ENCODE peak calls at places on chromosomes 12 and 14, in four cellular contexts. One of them, this sample, is unnamed.
A peak's percentile ranks its signal among the peaks of the same experiment; 100 is the strongest.

GRCh38 chr12:90543841-90544240 is 411.1 kb downstream of the CCER1 start:
- DNase-seq in transverse colon: no peak
- DNase-seq in CD8-positive, alpha-beta T cell: no peak
- DNase-seq in heart right ventricle: no peak
- DNase-seq in this sample: no peak

GRCh38 chr14:34835312-34835711 is 39.8 kb downstream of the BAZ1A start:
- DNase-seq in transverse colon: no peak
- DNase-seq in CD8-positive, alpha-beta T cell: no peak
- DNase-seq in heart right ventricle: no peak
- DNase-seq in this sample: no peak

GRCh38 chr12:389138-390096 is at the start of gene KDM5A:
- DNase-seq in transverse colon: peak; percentile 94
- DNase-seq in CD8-positive, alpha-beta T cell: peak; percentile 78
- DNase-seq in heart right ventricle: peak; percentile 87
- DNase-seq in this sample: peak; percentile 88

GRCh38 chr14:46574236-46574970 is 77.2 kb downstream of the RPL10L start:
- DNase-seq in transverse colon: no peak
- DNase-seq in CD8-positive, alpha-beta T cell: no peak
- DNase-seq in heart right ventricle: no peak
- DNase-seq in this sample: no peak

GRCh38 chr14:22839159-22839779 is 2.9 kb downstream of the MMP14 start:
- DNase-seq in transverse colon: peak; percentile 29
- DNase-seq in CD8-positive, alpha-beta T cell: no peak
- DNase-seq in heart right ventricle: no peak
- DNase-seq in this sample: no peak

GRCh38 chr14:54627718-54628345 is 60.9 kb downstream of the SAMD4A start:
- DNase-seq in transverse colon: no peak
- DNase-seq in CD8-positive, alpha-beta T cell: no peak
- DNase-seq in heart right ventricle: peak; percentile 33
- DNase-seq in this sample: peak; percentile 22

GRCh38 chr14:59146941-59147470 is 41.5 kb upstream of the DAAM1 start:
- DNase-seq in transverse colon: no peak
- DNase-seq in CD8-positive, alpha-beta T cell: no peak
- DNase-seq in heart right ventricle: no peak
- DNase-seq in this sample: no peak

GRCh38 chr14:36773136-36773540 is 111.5 kb downstream of the PAX9 start:
- DNase-seq in transverse colon: no peak
- DNase-seq in CD8-positive, alpha-beta T cell: no peak
- DNase-seq in heart right ventricle: no peak
- DNase-seq in this sample: no peak

GRCh38 chr12:61546296-61546695 is 713.9 kb upstream of the USP15 start:
- DNase-seq in transverse colon: no peak
- DNase-seq in CD8-positive, alpha-beta T cell: no peak
- DNase-seq in heart right ventricle: no peak
- DNase-seq in this sample: no peak

GRCh38 chr12:115452751-115453281 is 768.8 kb upstream of the TBX3 start:
- DNase-seq in transverse colon: no peak
- DNase-seq in CD8-positive, alpha-beta T cell: no peak
- DNase-seq in heart right ventricle: no peak
- DNase-seq in this sample: no peak

GRCh38 chr14:63192085-63192484 is 12.2 kb upstream of the RHOJ start:
- DNase-seq in transverse colon: no peak
- DNase-seq in CD8-positive, alpha-beta T cell: no peak
- DNase-seq in heart right ventricle: no peak
- DNase-seq in this sample: no peak

GRCh38 chr12:48132826-48133225 is 13.7 kb downstream of the PFKM start:
- DNase-seq in transverse colon: no peak
- DNase-seq in CD8-positive, alpha-beta T cell: no peak
- DNase-seq in heart right ventricle: no peak
- DNase-seq in this sample: no peak

GRCh38 chr12:111248981-111249380 is 119.9 kb downstream of the PHETA1 start:
- DNase-seq in transverse colon: no peak
- DNase-seq in CD8-positive, alpha-beta T cell: no peak
- DNase-seq in heart right ventricle: no peak
- DNase-seq in this sample: no peak

GRCh38 chr12:89101440-89101839 is 250.9 kb downstream of the DUSP6 start:
- DNase-seq in transverse colon: no peak
- DNase-seq in CD8-positive, alpha-beta T cell: no peak
- DNase-seq in heart right ventricle: no peak
- DNase-seq in this sample: no peak

GRCh38 chr12:92608418-92609091 is 94.2 kb upstream of the PLEKHG7 start:
- DNase-seq in transverse colon: no peak
- DNase-seq in CD8-positive, alpha-beta T cell: no peak
- DNase-seq in heart right ventricle: no peak
- DNase-seq in this sample: no peak
- TF ChIP-seq CTCF in transverse colon: no peak
- TF ChIP-seq CTCF in CD8-positive, alpha-beta T cell: no peak
- TF ChIP-seq CTCF in heart right ventricle: peak; percentile 50
- TF ChIP-seq CTCF in this sample: peak; percentile 63

DNA sequence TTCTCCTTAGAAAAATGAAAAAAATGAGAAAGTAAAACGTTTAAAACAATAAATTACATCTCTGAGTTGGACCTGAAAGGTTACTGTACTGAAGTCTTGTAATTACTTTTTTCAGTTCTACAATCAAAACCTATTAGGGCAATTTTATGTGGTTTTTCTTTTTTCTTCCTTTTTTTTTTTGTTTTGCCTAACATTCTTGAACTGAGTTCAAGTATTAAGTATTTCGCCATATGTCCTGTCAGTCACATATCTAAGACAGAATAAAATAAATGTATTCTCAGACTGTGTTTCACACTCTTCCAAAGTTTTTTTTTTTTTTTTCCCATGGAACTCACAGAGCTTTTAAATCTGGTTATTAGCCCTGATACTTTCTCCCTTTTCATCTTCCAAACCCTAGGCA is 172.0 kb downstream of the BCAT1 start:
- DNase-seq in transverse colon: no peak
- DNase-seq in CD8-positive, alpha-beta T cell: no peak
- DNase-seq in heart right ventricle: no peak
- DNase-seq in this sample: no peak
- TF ChIP-seq CTCF in transverse colon: no peak
- TF ChIP-seq CTCF in CD8-positive, alpha-beta T cell: no peak
- TF ChIP-seq CTCF in heart right ventricle: no peak
- TF ChIP-seq CTCF in this sample: no peak

GRCh38 chr12:67807808-67808207 is 159.3 kb downstream of the DYRK2 start:
- DNase-seq in transverse colon: no peak
- DNase-seq in CD8-positive, alpha-beta T cell: no peak
- DNase-seq in heart right ventricle: no peak
- DNase-seq in this sample: no peak
- TF ChIP-seq CTCF in transverse colon: no peak
- TF ChIP-seq CTCF in CD8-positive, alpha-beta T cell: no peak
- TF ChIP-seq CTCF in heart right ventricle: no peak
- TF ChIP-seq CTCF in this sample: no peak

GRCh38 chr14:31510222-31510621 is 22.4 kb upstream of the GPR33 start:
- DNase-seq in transverse colon: no peak
- DNase-seq in CD8-positive, alpha-beta T cell: no peak
- DNase-seq in heart right ventricle: no peak
- DNase-seq in this sample: no peak
- TF ChIP-seq CTCF in transverse colon: peak; percentile 68
- TF ChIP-seq CTCF in CD8-positive, alpha-beta T cell: peak; percentile 77
- TF ChIP-seq CTCF in heart right ventricle: peak; percentile 72
- TF ChIP-seq CTCF in this sample: peak; percentile 86

DNA sequence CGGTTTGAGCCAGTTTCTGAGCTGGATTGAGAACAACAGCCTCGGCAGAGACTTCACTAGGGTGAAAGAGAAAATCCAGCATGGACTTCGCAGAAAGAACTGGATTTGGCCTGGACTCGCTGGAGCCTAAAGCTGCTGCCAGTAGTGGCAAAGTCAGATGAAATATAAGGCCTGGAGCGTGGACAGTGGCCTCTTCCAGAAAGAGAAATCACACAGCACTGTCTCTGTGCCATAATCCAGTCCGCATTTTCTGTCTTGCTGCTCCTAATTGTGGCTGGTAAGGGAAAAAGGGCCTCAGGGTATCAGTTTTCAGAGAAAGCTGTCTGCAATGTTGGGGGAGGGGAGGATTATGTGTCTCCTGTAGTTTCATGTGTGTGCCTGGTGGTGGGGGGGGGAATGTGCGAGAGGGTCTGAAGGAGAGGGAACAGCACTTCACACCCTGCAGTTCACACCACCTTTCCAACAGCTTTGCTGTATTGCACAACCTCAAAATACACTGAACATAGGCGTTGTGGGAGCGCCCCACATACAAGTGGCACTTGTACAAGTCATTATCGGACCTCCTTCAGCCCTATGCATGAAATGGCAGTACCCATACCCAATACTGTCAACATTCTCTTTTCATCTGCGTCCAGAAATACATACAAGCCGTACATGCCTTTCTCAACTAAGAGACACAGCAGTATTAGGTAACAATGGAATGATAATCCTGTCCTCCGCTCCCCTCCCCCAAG is 107.6 kb upstream of the ATF7IP start:
- DNase-seq in transverse colon: peak; percentile 94
- DNase-seq in CD8-positive, alpha-beta T cell: peak; percentile 60
- DNase-seq in heart right ventricle: no peak
- DNase-seq in this sample: peak; percentile 93
- TF ChIP-seq CTCF in transverse colon: no peak
- TF ChIP-seq CTCF in CD8-positive, alpha-beta T cell: no peak
- TF ChIP-seq CTCF in heart right ventricle: no peak
- TF ChIP-seq CTCF in this sample: no peak

GRCh38 chr14:83023369-83023768 is 1489.7 kb upstream of the SEL1L start:
- DNase-seq in transverse colon: no peak
- DNase-seq in CD8-positive, alpha-beta T cell: no peak
- DNase-seq in heart right ventricle: no peak
- DNase-seq in this sample: no peak
- TF ChIP-seq CTCF in transverse colon: no peak
- TF ChIP-seq CTCF in CD8-positive, alpha-beta T cell: no peak
- TF ChIP-seq CTCF in heart right ventricle: no peak
- TF ChIP-seq CTCF in this sample: no peak

This sample was measured in neural crest cell.